ENCODE peak calls at places on chromosomes 1 and 21, in four cellular contexts. J, S, V and U are unnamed samples.

GRCh38 chr1:41739061-41739955 is 179.4 kb downstream of the HIVEP3 start:
- DNase-seq in V (peak; percentile 66), J (no peak), S (peak; percentile 97), U (peak; percentile 54)

GRCh38 chr1:206969090-206969489 is 1.2 kb downstream of the FCAMR start:
- DNase-seq in V (no peak), S (no peak), J (no peak), U (no peak)

GRCh38 chr21:42833439-42833815 is 45.9 kb downstream of the WDR4 start:
- DNase-seq in S (peak; percentile 67), J (peak; percentile 62), V (peak; percentile 20), U (no peak)

GRCh38 chr1:53521900-53522552 is 62.8 kb downstream of the DMRTB1 start:
- DNase-seq in J (no peak), V (no peak), S (no peak), U (no peak)

GRCh38 chr1:24027838-24028468 is 47.8 kb upstream of the SRSF10 start:
- DNase-seq in V (peak; percentile 20), J (no peak), S (no peak), U (no peak)

GRCh38 chr1:48493970-48494769 is 22.2 kb upstream of the SPATA6 start:
- DNase-seq in J (no peak), V (no peak), S (no peak), U (no peak)

GRCh38 chr1:221227872-221228337 is 348.7 kb downstream of the HLX start:
- DNase-seq in J (no peak), V (no peak), S (no peak), U (no peak)

GRCh38 chr1:24018611-24019580 is 38.8 kb upstream of the SRSF10 start:
- DNase-seq in S (no peak), V (no peak), J (peak; percentile 73), U (no peak)

GRCh38 chr1:243514927-243515326 is 259.1 kb downstream of the SDCCAG8 start:
- DNase-seq in S (no peak), J (no peak), V (no peak), U (no peak)

GRCh38 chr1:180542113-180542512 is 16.7 kb upstream of the OVAAL start:
- DNase-seq in J (no peak), S (no peak), V (no peak), U (no peak)

GRCh38 chr1:192626366-192627179 is 9.4 kb upstream of the RGS13 start:
- DNase-seq in J (no peak), V (peak; percentile 66), S (peak; percentile 18), U (no peak)

DNA sequence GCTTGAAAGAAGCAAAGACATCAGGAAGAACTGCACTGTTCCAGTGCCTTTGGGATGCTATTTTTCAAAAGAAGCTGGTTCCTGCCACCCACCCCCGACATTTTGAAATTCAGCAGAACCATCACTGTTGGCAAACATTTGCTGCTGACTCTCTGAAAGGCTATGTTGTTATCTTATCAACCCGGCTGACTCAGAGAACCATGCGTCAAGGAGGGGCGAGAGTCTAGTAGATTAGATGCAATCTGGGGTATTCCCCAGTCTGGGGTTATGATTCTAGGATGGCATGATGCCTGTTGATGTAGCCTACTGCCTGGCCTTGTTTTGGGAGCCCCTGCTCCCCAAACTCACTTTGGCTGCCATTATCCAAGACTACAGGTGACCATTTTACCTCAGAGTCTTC is 267.8 kb upstream of the RUNX1 start:
- DNase-seq in J (no peak), V (no peak), S (no peak), U (no peak)
- TF ChIP-seq SPI1 in J (no peak), V (no peak), S (no peak), U (no peak)

GRCh38 chr1:6260433-6260934 is 414 bp downstream of the GPR153 start:
- DNase-seq in S (no peak), V (no peak), J (peak; percentile 82), U (no peak)
- TF ChIP-seq SPI1 in S (no peak), V (no peak), J (no peak), U (no peak)

DNA sequence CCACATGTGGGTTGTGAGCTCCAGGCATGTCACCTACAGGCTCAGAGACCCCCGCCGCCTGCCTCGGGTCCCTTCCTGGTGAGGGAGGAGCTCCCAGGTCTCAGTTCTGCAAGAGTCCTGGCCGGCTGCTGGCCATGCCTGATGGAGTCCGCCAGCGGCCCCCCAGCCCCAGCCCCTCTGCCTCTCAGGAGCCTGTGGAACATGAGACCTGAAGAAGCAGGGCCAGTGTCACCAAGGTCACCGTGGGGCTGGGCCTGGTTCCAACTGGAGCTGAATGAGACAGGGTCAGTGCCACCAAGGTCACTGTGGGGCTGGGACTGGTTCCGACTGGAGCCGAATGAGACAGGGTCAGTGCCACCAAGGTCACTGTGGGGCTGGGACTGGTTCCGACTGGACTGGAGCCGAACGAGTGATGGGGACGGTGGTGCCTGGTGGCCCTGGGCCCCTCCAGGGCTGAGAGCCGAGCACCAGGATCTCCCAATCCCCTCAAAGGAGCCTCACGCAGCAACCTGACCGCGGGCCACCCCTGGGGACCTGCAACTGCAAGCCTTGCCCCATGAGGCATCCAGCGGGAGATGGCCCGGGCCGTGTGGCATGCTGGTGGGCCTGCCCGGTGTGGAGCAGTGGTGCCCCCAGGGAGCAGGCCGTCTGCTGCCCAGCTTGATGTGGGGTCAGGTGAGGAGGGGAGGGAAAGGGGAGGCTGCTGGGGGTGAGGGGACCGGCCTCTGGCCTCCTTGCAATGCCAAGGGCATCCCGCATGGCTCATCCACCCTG is 14.5 kb upstream of the PTTG1IP start:
- DNase-seq in V (no peak), J (no peak), S (no peak), U (no peak)
- TF ChIP-seq SPI1 in V (no peak), J (no peak), S (no peak), U (no peak)

DNA sequence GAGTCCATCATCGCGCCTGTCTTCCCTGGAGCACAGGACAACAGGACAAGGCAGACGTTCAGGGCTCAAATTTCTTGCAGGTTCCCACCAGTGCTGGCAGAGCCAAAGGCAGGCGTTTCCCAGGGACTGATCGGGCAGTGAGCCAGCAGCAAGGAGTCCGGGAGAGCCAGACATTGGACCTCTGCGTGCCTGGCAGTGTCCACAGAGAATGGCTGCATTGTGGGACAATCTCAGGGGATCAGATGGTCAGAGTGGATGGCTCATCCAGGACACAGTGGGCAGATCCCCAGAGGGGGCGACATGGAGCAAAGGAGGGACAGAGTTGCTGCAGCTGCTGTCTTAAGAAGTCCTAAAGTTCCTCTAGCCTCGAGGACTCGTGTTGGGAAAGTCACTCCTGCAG is 4.6 kb downstream of the TMEM63A start:
- DNase-seq in S (peak; percentile 26), J (peak; percentile 60), V (no peak), U (no peak)
- TF ChIP-seq SPI1 in S (no peak), J (no peak), V (no peak), U (no peak)

GRCh38 chr21:39904457-39904856 is 37.2 kb downstream of the PCP4 start:
- DNase-seq in J (no peak), S (no peak), V (no peak), U (no peak)
- TF ChIP-seq SPI1 in J (no peak), S (no peak), V (no peak), U (no peak)

GRCh38 chr1:32742132-32742947 is 39.8 kb upstream of the SYNC start:
- DNase-seq in S (no peak), V (no peak), J (peak; percentile 66), U (no peak)
- TF ChIP-seq SPI1 in S (no peak), V (no peak), J (peak; percentile 20), U (no peak)

GRCh38 chr1:11731719-11732283 is 4.1 kb upstream of the AGTRAP start:
- DNase-seq in S (peak; percentile 50), V (no peak), J (peak; percentile 58), U (no peak)
- TF ChIP-seq SPI1 in S (no peak), V (no peak), J (no peak), U (no peak)

DNA sequence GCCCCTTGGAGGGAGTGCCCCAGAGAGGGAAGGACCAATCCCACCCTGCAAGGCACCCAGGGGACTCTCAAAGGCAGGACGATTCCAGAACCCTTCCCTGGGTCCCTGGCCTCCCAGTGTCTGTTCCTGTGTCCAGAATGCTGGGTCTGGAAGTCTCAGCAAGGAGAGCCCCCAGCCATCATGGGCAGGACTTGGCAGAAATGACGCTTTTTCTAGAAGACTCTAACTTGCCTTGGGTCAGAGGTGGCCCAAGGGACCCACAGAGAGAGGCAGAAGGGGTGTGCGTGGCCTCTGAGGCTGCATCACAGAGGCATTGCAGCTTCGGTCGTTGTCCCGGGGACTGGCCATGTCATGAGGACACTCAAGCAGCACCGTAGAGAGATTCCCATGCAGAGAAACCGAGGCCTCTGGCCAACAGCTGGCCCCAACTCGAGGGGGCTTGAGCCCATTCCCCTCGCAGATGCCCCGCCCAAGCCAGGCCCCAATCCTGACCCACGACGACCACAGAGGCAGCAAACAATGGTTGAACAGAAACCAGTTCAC is 57.8 kb downstream of the WNT9A start:
- DNase-seq in V (no peak), S (no peak), J (no peak), U (no peak)
- TF ChIP-seq SPI1 in V (no peak), S (no peak), J (no peak), U (no peak)